ENCODE peak calls at places on chromosomes 6 and 20, in nine cellular contexts. A is HCT116, Z is transverse colon, V is spleen, D is stomach, M is breast epithelium, G is GM23338, F is suprapubic skin, O is K562. J is an unnamed sample.
A peak's percentile ranks its signal among the peaks of the same experiment; 100 is the strongest.

GRCh38 chr6:6591778-6592388 is 3.4 kb downstream of the LY86 start:
- DNase-seq in A (no peak), Z (peak; percentile 34), V (no peak), D (no peak), M (no peak), G (no peak), F (no peak), O (no peak), J (no peak)

GRCh38 chr6:161443868-161444267 is 170.0 kb upstream of the AGPAT4 start:
- DNase-seq in A (no peak), Z (no peak), V (no peak), D (no peak), M (no peak), G (peak; percentile 84), F (no peak), O (no peak), J (no peak)

GRCh38 chr6:133166706-133167105 is 74.5 kb upstream of the EYA4 start:
- DNase-seq in A (no peak), Z (no peak), V (no peak), D (no peak), M (no peak), G (no peak), F (no peak), O (no peak), J (no peak)

GRCh38 chr6:38336922-38337321 is 302.8 kb downstream of the BTBD9 start:
- DNase-seq in A (no peak), Z (no peak), V (no peak), D (no peak), M (no peak), G (no peak), F (no peak), O (no peak), J (no peak)

GRCh38 chr20:56628873-56629463 is at the start of gene TFAP2C:
- DNase-seq in A (peak; percentile 54), Z (peak; percentile 81), V (no peak), D (peak; percentile 71), M (peak; percentile 91), G (peak; percentile 85), F (peak; percentile 91), O (peak; percentile 89), J (no peak)

GRCh38 chr6:12483712-12484111 is 193.6 kb downstream of the EDN1 start:
- DNase-seq in A (peak; percentile 77), Z (no peak), V (no peak), D (no peak), M (no peak), G (no peak), F (no peak), O (no peak), J (no peak)

GRCh38 chr6:37894585-37894984 is 75.1 kb downstream of the ZFAND3 start:
- DNase-seq in A (no peak), Z (no peak), V (no peak), D (no peak), M (no peak), G (no peak), F (no peak), O (no peak), J (no peak)

GRCh38 chr6:150269857-150270223 is 99.0 kb upstream of the IYD start:
- DNase-seq in A (peak; percentile 90), Z (no peak), V (no peak), D (no peak), M (no peak), G (no peak), F (no peak), O (peak; percentile 80), J (no peak)

GRCh38 chr6:135257641-135258405 is 76.7 kb downstream of the MYB start:
- DNase-seq in A (no peak), Z (no peak), V (no peak), D (no peak), M (no peak), G (no peak), F (no peak), O (no peak), J (no peak)

GRCh38 chr6:135789375-135789774 is 62.1 kb upstream of the PDE7B start:
- DNase-seq in A (no peak), Z (no peak), V (no peak), D (no peak), M (no peak), G (no peak), F (no peak), O (no peak), J (no peak)

GRCh38 chr6:72042088-72042487 is 155.7 kb downstream of the RIMS1 start:
- DNase-seq in A (no peak), Z (no peak), V (no peak), D (no peak), M (no peak), G (no peak), F (no peak), O (no peak), J (no peak)

GRCh38 chr6:106450645-106451044 is 90.1 kb downstream of the CRYBG1 start:
- DNase-seq in A (no peak), Z (no peak), V (no peak), D (no peak), M (no peak), G (no peak), F (no peak), O (no peak), J (no peak)

GRCh38 chr6:41332241-41332640 is 3.2 kb upstream of the NCR2 start:
- DNase-seq in A (no peak), Z (no peak), V (peak; percentile 74), D (no peak), M (no peak), G (no peak), F (no peak), O (no peak), J (no peak)

GRCh38 chr20:63741354-63741675 is 1.7 kb downstream of the SLC2A4RG start:
- DNase-seq in A (no peak), Z (no peak), V (no peak), D (no peak), M (no peak), G (no peak), F (no peak), O (no peak), J (no peak)

GRCh38 chr20:63743210-63743970 is 3.8 kb downstream of the SLC2A4RG start:
- DNase-seq in A (no peak), Z (no peak), V (no peak), D (no peak), M (no peak), G (no peak), F (no peak), O (no peak), J (no peak)

GRCh38 chr20:63740501-63741353 is 1.2 kb downstream of the SLC2A4RG start:
- DNase-seq in A (peak; percentile 48), Z (peak; percentile 93), V (peak; percentile 93), D (peak; percentile 95), M (peak; percentile 90), G (peak; percentile 73), F (peak; percentile 96), O (peak; percentile 65), J (peak; percentile 96)

GRCh38 chr20:63742381-63743024 is 2.9 kb downstream of the SLC2A4RG start:
- DNase-seq in A (no peak), Z (no peak), V (peak; percentile 79), D (no peak), M (no peak), G (no peak), F (no peak), O (no peak), J (no peak)

GRCh38 chr20:63741676-63742380 is 2.3 kb downstream of the SLC2A4RG start:
- DNase-seq in A (no peak), Z (no peak), V (peak; percentile 79), D (no peak), M (no peak), G (no peak), F (no peak), O (no peak), J (no peak)
- H3K4me3 ChIP-seq in A (peak overlapping the region; percentile 85), Z (no peak overlapping the region), V (no peak overlapping the region), D (peak overlapping the region; percentile 70), M (peak overlapping the region; percentile 60), G (no peak overlapping the region), F (peak overlapping the region; percentile 74), O (peak overlapping the region; percentile 66), J (peak overlapping the region; percentile 54)

DNA sequence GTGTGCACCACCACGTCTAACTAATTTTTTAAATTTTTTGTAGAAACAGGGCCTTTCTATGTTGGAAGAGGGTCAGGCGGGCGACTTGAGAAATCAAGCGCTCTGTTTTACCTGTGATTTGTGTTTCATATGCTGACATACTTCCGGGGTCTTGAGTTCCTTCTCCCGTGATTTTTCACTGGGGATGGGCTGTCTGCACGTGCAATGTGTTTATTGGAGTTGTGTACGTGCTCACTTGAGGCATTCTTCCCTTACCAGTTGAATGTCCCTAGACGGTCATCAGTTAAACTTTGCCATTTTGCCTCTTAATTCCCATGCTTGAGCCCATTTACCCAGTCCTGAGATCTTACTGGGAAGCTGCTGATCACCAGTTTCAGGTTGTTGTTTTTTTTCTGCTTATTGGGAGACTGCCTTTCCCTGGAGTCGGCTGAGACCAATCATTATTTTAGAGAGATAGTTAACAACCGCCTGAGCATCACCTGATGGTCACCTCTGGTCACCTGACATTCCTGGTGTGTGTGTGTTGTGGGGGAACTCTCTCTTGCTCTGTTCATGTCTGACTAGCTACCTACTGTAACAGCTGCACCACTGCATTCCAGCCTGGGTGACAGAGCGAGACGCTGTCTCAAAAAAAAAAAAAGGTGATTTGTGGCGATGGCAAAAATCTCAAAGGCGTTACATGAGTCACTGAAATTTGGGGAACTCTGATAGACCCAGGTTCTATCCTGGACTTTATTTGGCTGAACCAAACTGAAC is 34.8 kb upstream of the NCOA3 start:
- DNase-seq in A (no peak), Z (no peak), V (no peak), D (no peak), M (no peak), G (no peak), F (no peak), O (no peak), J (no peak)
- TF ChIP-seq POLR2AphosphoS5 in A (no peak), Z (no peak), V (no peak), D (no peak), M (no peak), G (no peak), F (no peak), O (no peak), J (no peak)

GRCh38 chr20:32891926-32892660 is 33.4 kb downstream of the EFCAB8 start:
- DNase-seq in A (no peak), Z (no peak), V (no peak), D (no peak), M (no peak), G (no peak), F (no peak), O (no peak), J (no peak)
- H3K4me3 ChIP-seq in A (no peak overlapping the region), Z (no peak overlapping the region), V (no peak overlapping the region), D (no peak overlapping the region), M (no peak overlapping the region), G (no peak overlapping the region), F (no peak overlapping the region), O (no peak overlapping the region), J (no peak overlapping the region)

DNA sequence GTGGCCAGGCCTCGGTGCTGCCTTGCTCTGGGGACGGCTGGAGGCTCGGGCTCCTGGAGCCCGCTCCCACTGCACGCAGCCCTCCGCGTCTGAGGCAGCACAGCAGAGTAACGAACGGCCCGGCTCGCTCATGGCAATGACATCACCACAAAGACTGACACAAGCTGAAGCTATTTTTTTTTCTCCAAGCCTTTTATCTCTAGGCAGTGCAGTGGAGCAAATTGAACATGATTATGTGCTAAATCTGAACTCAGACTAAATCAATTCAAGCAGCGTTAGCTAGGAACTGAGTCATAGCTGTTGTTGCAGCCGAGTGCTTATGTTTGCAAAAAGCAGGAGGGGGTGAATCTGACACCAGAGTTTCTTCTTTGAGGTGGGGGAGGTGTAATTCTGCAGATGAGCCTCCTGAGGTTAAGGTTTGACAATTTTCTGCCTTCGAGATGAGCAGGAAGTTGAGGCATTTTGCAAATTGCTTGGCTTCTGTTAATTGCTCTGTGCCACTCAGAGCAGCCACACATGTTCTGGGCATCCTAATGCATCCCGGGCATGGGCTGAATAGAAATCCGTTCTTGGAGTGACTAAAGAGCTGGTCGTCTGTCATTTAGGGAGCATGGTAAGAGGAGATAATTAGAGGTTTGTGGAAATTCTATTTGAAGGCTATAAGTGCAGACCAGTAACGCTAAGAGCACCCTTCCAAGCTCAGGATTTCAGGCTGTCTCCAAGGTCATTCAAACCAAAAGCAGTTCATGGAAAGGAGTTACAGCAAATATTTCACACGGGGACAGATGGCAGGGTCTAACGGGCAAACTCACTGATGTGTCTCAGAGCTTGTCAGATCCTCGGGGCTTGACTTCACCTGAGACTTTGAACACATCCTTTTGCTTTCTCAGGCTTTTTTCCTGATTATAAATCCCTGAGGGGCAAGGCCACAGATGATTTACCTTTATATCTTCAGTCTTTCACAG is 155.1 kb upstream of the ENPP5 start:
- DNase-seq in A (no peak), Z (no peak), V (peak; percentile 72), D (no peak), M (no peak), G (peak; percentile 36), F (no peak), O (no peak), J (no peak)
- TF ChIP-seq POLR2AphosphoS5 in A (no peak), Z (no peak), V (no peak), D (no peak), M (no peak), G (no peak), F (no peak), O (no peak), J (no peak)

J was measured in vagina.